ENCODE peak calls at places on chromosomes 5 and 9, in nine cellular contexts. K is H4; O is T-cell; E is stimulated activated CD8-positive, alpha-beta memory T cell treated with anti-CD3 and anti-CD28 coated beads, Interleukin-7, amount 100 ng/mL, for 24 hours; N is activated effector memory CD4-positive, alpha-beta T cell treated with anti-CD3 and anti-CD28 coated beads, Interleukin-2, amount 50 U/mL, for 16 hours; Q is adipocyte; F is Karpas-422; D is activated CD4-positive, alpha-beta T cell treated with anti-CD3 and anti-CD28 coated beads for 24 hours; X is suprapubic skin. B is an unnamed sample.

GRCh38 chr9:69376651-69377050 is 51.6 kb downstream of the ENTREP1 start:
- DNase-seq in K (peak; percentile 71), O (no peak), E (no peak), N (no peak), Q (peak; percentile 90), F (no peak), D (no peak), X (no peak), B (no peak)

GRCh38 chr5:69341520-69342161 is 9.0 kb upstream of the CCDC125 start:
- DNase-seq in K (no peak), O (no peak), E (no peak), N (no peak), Q (no peak), F (no peak), D (no peak), X (no peak), B (no peak)

GRCh38 chr5:180135128-180135955 is 63.8 kb upstream of the RNF130 start:
- DNase-seq in K (peak; percentile 82), O (no peak), E (no peak), N (peak; percentile 53), Q (peak; percentile 39), F (no peak), D (no peak), X (peak; percentile 43), B (peak; percentile 63)

GRCh38 chr5:64666058-64666457 is 24.2 kb upstream of the SHISAL2B start:
- DNase-seq in K (peak; percentile 48), O (no peak), E (no peak), N (no peak), Q (peak; percentile 40), F (no peak), D (no peak), X (no peak), B (no peak)

GRCh38 chr5:95822038-95822407 is 503 bp downstream of the GLRX start:
- DNase-seq in K (peak; percentile 47), O (peak; percentile 28), E (no peak), N (peak; percentile 77), Q (peak; percentile 82), F (peak; percentile 83), D (no peak), X (no peak), B (peak; percentile 14)

GRCh38 chr5:14557203-14557725 is 24.3 kb upstream of the OTULINL start:
- DNase-seq in K (no peak), O (no peak), E (no peak), N (no peak), Q (no peak), F (no peak), D (no peak), X (no peak), B (no peak)

GRCh38 chr5:128228506-128228905 is 144.9 kb downstream of the SLC12A2 start:
- DNase-seq in K (no peak), O (no peak), E (no peak), N (no peak), Q (no peak), F (no peak), D (no peak), X (no peak), B (no peak)

GRCh38 chr5:34564706-34565235 is 91.4 kb upstream of the RAI14 start:
- DNase-seq in K (no peak), O (no peak), E (no peak), N (no peak), Q (no peak), F (no peak), D (no peak), X (no peak), B (no peak)

GRCh38 chr9:16092627-16093091 is 539.8 kb downstream of the CCDC171 start:
- DNase-seq in K (no peak), O (no peak), E (no peak), N (no peak), Q (peak; percentile 42), F (no peak), D (no peak), X (no peak), B (no peak)

GRCh38 chr9:123365287-123365880 is 9.4 kb downstream of the CRB2 start:
- DNase-seq in K (no peak), O (no peak), E (no peak), N (no peak), Q (no peak), F (peak; percentile 62), D (no peak), X (no peak), B (no peak)

GRCh38 chr5:80871541-80871961 is 88.6 kb upstream of the RASGRF2 start:
- DNase-seq in K (peak; percentile 71), O (no peak), E (no peak), N (no peak), Q (no peak), F (no peak), D (peak; percentile 10), X (no peak), B (peak; percentile 57)

GRCh38 chr5:153998010-153998409 is 40.7 kb downstream of the FAM114A2 start:
- DNase-seq in K (no peak), O (no peak), E (no peak), N (no peak), Q (no peak), F (no peak), D (no peak), X (no peak), B (no peak)

GRCh38 chr5:167802755-167803431 is 488.6 kb upstream of the WWC1 start:
- DNase-seq in K (no peak), O (no peak), E (no peak), N (no peak), Q (no peak), F (no peak), D (no peak), X (no peak), B (no peak)

GRCh38 chr9:71703172-71703872 is 65.0 kb downstream of the CEMIP2 start:
- DNase-seq in K (no peak), O (no peak), E (no peak), N (no peak), Q (peak; percentile 74), F (no peak), D (no peak), X (no peak), B (no peak)

GRCh38 chr9:114204265-114204664 is 48.9 kb downstream of the COL27A1 start:
- DNase-seq in K (no peak), O (no peak), E (no peak), N (no peak), Q (no peak), F (no peak), D (no peak), X (no peak), B (no peak)

GRCh38 chr5:39755986-39756385 is 331.2 kb upstream of the DAB2 start:
- DNase-seq in K (peak; percentile 89), O (no peak), E (no peak), N (no peak), Q (peak; percentile 93), F (no peak), D (no peak), X (no peak), B (no peak)

GRCh38 chr9:97851450-97851883 is 1.6 kb upstream of the FOXE1 start:
- DNase-seq in K (no peak), O (no peak), E (no peak), N (no peak), Q (no peak), F (no peak), D (no peak), X (no peak), B (no peak)

GRCh38 chr9:111805841-111806241 is 11.1 kb upstream of the SHOC1 start:
- DNase-seq in K (peak; percentile 30), O (no peak), E (no peak), N (no peak), Q (peak; percentile 48), F (no peak), D (no peak), X (no peak), B (no peak)

GRCh38 chr9:111959468-111959941 is 62.9 kb downstream of the UGCG start:
- DNase-seq in K (peak; percentile 74), O (no peak), E (no peak), N (no peak), Q (peak; percentile 50), F (no peak), D (no peak), X (peak; percentile 79), B (no peak)

GRCh38 chr5:25995209-25995608 is 1043.2 kb downstream of the CDH9 start:
- DNase-seq in K (no peak), O (no peak), E (no peak), N (no peak), Q (no peak), F (no peak), D (no peak), X (no peak), B (no peak)

GRCh38 chr5:135009736-135010501 is 24.1 kb downstream of the PITX1 start:
- DNase-seq in K (no peak), O (no peak), E (no peak), N (no peak), Q (peak; percentile 22), F (no peak), D (no peak), X (no peak), B (no peak)

GRCh38 chr5:42429694-42430093 is 6.5 kb downstream of the GHR start:
- DNase-seq in K (no peak), O (no peak), E (no peak), N (no peak), Q (no peak), F (no peak), D (no peak), X (no peak), B (no peak)

GRCh38 chr5:127041571-127041970 is 11.2 kb upstream of the MARCHF3 start:
- DNase-seq in K (no peak), O (no peak), E (no peak), N (no peak), Q (peak; percentile 31), F (no peak), D (no peak), X (no peak), B (no peak)

GRCh38 chr5:78359831-78360673 is at the start of gene SCAMP1:
- DNase-seq in K (peak; percentile 83), O (peak; percentile 86), E (peak; percentile 85), N (peak; percentile 97), Q (peak; percentile 97), F (peak; percentile 97), D (peak; percentile 88), X (peak; percentile 93), B (peak; percentile 94)

B was measured in T-helper 2 cell treated with Interferon-gamma antibody and Interleukin-4, amounts not matched to agents 5 μg/mL and 100 μg/mL, for 36 hours.